ENCODE peak calls at places on chromosomes 2 and 18, in four cellular contexts. Q is A549, W is GM12878, D is K562. U is an unnamed sample.

GRCh38 chr18:49725809-49726514 is 87.4 kb downstream of the ACAA2 start:
- DNase-seq in Q (peak), W (no peak), D (peak), U (peak)

GRCh38 chr2:9234680-9235387 is 28.2 kb downstream of the ASAP2 start:
- DNase-seq in Q (peak), W (no peak), D (peak), U (peak)

GRCh38 chr18:12307251-12307736 is 747 bp upstream of the TUBB6 start:
- DNase-seq in W (no peak), Q (no peak), D (no peak), U (peak)

GRCh38 chr2:175463639-175464310 is 282.3 kb upstream of the ATP5MC3 start:
- DNase-seq in W (no peak), Q (no peak), D (no peak), U (no peak)

GRCh38 chr18:73724908-73725307 is 422.7 kb downstream of the FBXO15 start:
- DNase-seq in Q (no peak), W (no peak), D (no peak), U (peak)

GRCh38 chr2:216603884-216604245 is 29.4 kb upstream of the IGFBP2 start:
- DNase-seq in Q (no peak), D (no peak), W (no peak), U (no peak)

GRCh38 chr2:15591692-15592463 is at the start of gene DDX1:
- DNase-seq in W (peak), Q (peak), D (peak), U (peak)

GRCh38 chr2:122863516-122863915 is 1108.1 kb downstream of the TSN start:
- DNase-seq in D (no peak), Q (no peak), W (peak), U (no peak)

GRCh38 chr2:173822889-173823485 is 142.2 kb downstream of the SP3 start:
- DNase-seq in Q (no peak), D (no peak), W (no peak), U (no peak)

GRCh38 chr2:37892436-37893114 is 32.5 kb upstream of the RMDN2 start:
- DNase-seq in Q (no peak), D (no peak), W (peak), U (no peak)

GRCh38 chr2:25339121-25339738 is 2.5 kb downstream of the DNMT3A start:
- DNase-seq in D (no peak), Q (no peak), W (no peak), U (no peak)

GRCh38 chr18:58727776-58728500 is 56.7 kb downstream of the MALT1 start:
- DNase-seq in W (no peak), D (no peak), Q (no peak), U (peak)

GRCh38 chr2:86044045-86044444 is 61.6 kb downstream of the POLR1A start:
- DNase-seq in Q (no peak), D (no peak), W (no peak), U (no peak)

GRCh38 chr18:49862656-49863385 is 49.5 kb upstream of the ACAA2 start:
- DNase-seq in Q (no peak), D (no peak), W (no peak), U (no peak)

GRCh38 chr2:164967781-164968228 is 12.5 kb upstream of the SLC38A11 start:
- DNase-seq in Q (peak), W (no peak), D (no peak), U (peak)

GRCh38 chr2:48723125-48723524 is 32.4 kb downstream of the LHCGR start:
- DNase-seq in W (no peak), D (no peak), Q (no peak), U (peak)

GRCh38 chr2:132599556-132599955 is 70.4 kb downstream of the LYPD1 start:
- DNase-seq in D (no peak), Q (no peak), W (no peak), U (no peak)

GRCh38 chr2:194883711-194884110 is 773.3 kb upstream of the SLC39A10 start:
- DNase-seq in D (no peak), Q (no peak), W (no peak), U (no peak)
- TF ChIP-seq CTCF in D (no peak), Q (no peak), W (no peak), U (no peak)

GRCh38 chr2:45020439-45020838 is 11.2 kb upstream of the SIX2 start:
- DNase-seq in W (no peak), D (no peak), Q (no peak), U (no peak)

GRCh38 chr2:45028276-45028675 is 19.0 kb upstream of the SIX2 start:
- DNase-seq in Q (peak), D (no peak), W (no peak), U (no peak)

GRCh38 chr2:45027051-45027450 is 17.8 kb upstream of the SIX2 start:
- DNase-seq in W (no peak), D (no peak), Q (no peak), U (no peak)

GRCh38 chr2:45029215-45029614 is 20.0 kb upstream of the SIX2 start:
- DNase-seq in D (no peak), Q (no peak), W (no peak), U (no peak)

DNA sequence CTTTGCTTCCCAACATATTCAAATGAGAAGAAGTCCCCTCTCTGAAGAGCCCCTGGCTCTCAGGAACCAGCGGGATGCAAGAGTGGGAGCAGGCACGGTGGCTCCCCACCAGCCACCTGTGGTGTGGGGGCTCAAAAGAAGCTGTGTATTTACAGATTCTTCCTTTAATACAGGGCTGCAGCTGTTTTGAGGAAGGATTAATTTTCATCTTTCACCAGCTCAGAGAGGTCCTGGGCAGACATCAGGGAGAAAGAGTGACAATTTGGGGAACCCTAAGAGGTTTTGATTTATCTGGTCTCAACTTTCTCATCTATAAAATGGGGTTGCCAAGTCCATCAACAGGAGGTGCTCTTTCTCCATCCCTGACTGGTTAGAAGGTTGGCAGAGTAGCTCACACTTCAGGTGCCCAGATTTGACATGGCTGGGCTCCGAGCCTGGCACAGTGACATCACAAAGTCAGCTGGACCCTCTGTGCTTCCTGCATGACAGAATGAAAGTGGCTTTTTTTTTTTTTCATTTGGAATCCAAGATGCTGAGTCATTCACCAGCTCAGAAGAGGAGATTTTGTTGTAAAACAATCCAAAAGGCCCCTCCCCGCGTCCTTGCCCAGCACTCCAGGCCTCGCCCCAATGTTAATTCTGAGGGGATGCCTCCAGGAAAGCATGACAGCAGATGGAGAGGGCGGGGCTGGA is 15.5 kb upstream of the SIX2 start:
- DNase-seq in D (no peak), Q (peak), W (no peak), U (peak)
- TF ChIP-seq ELK1 in D (no peak), Q (no peak), W (no peak), U (no peak)

DNA sequence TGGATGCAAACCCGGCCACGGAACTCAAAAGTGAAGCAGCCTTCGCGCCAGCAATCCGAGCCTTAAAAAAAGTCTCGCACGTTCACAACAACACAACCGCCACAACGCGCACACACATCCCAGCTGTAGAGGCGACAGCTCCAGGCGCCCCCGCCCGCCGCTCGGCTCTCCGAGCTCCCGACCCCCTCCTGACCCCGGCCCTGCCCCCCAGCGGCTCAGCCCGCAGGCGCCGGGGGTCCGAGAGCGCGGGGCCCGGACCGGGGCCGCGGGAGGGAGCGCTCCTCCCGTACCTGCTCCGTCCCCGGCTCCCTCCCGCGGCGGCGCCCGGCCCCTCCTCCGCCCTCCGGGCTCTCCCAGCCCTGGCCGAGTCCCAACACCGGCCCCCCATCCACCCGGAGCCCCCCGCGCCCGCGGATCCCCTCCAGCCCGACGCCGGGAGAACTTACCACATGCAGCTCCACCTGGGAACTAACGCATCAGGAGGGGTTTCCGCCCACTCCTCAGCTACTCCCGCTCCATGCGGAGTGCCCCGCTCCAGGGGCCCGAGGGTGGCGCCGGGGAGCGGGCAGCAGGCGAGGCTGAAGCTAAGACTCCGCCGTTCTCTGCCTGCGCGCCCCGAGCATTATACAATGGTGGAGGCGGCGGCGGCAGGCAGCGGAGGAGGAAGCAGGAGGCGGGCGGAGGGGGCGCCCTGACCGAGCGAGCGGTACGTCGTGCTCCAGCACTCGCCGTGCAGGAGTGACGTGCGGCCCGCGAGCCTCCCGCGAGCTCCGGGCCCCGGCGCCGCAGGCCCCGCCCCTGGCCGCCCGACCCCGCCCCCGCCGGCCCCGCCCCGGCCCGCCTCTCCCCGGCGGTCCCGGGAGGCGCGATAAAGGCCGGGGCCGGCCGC is at the start of gene SERTAD2:
- DNase-seq in Q (peak), W (no peak), D (peak), U (peak)
- TF ChIP-seq CTCF in Q (peak), W (no peak), D (peak), U (peak)

DNA sequence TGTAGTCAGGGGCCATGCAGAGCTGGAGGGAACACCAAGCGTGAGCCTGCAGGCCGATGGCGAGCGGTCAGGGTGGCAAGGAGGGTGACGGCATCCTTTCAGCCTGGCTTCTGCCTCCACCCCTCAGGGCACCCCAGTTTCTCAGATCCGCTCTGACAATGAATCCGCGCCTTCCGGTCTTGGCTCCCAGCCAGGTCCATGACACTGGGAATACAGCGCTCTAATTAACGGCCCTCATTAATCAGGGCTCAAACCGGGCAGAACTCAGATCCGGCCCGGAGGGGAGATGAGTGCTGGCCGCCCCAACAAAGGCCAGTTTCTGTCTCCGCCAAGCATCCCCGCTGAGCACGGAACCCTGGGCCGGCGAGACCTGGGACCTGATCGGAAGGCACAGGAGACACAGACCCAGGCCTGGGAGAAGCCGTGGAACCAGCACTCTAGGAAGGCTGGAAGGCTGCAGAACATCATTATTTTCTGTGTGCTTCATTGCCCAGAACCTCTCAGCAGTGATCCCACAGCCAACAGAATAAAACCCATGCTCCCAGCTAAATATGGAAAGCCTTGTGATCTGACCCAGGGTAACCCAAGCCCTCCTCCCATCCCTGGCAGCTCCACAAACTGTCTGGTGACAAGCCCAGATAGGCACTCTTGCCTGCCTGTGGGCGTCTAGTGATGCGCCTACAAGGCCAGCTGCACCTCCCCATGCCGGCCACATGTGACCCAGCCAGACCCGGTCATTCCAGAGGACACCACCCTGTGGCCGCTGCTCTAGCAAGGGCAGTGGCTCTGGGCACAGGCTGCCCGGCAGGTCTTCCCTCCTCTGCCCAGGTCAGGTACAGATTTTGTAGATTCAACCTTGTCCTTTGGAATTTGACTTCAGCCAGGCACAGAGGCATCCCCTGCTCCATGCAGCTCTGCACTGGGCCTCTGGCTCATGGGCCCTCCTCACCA is 438.7 kb upstream of the MYT1L start:
- DNase-seq in Q (peak), D (no peak), W (no peak), U (no peak)
- TF ChIP-seq ELK1 in Q (no peak), D (no peak), W (no peak), U (no peak)

DNA sequence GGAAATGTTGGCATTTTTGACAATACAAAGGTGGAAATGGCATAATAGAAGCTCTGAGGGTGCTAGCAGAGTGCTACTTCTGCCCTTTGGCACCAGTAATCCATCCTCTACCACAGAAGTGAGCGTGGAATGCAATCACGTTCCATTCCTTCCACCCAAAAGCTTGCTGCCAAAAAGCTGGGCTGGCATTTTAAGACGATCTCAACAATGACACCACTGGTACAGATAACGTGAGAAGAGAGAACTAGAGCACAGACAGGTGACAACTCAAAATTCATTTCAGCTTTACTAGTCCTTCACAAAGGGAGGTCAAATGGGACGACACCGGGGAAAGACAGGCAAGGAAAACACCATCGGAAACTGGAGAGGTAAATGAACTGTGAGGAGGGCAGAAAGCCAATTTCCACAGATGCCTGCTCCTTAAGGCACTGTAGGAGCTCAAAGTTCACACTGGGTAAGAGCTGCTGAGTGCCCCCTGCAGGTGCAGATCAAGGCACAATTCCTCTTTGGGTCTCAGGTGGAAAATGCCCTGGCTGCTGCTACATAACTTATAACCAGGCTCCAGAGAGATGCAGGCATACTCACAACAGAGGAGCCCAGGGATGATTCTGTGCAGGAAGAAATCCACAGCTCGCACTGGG is 50.7 kb upstream of the RNU4ATAC start:
- DNase-seq in D (no peak), Q (peak), W (no peak), U (no peak)
- TF ChIP-seq CTCF in D (peak), Q (peak), W (no peak), U (no peak)

DNA sequence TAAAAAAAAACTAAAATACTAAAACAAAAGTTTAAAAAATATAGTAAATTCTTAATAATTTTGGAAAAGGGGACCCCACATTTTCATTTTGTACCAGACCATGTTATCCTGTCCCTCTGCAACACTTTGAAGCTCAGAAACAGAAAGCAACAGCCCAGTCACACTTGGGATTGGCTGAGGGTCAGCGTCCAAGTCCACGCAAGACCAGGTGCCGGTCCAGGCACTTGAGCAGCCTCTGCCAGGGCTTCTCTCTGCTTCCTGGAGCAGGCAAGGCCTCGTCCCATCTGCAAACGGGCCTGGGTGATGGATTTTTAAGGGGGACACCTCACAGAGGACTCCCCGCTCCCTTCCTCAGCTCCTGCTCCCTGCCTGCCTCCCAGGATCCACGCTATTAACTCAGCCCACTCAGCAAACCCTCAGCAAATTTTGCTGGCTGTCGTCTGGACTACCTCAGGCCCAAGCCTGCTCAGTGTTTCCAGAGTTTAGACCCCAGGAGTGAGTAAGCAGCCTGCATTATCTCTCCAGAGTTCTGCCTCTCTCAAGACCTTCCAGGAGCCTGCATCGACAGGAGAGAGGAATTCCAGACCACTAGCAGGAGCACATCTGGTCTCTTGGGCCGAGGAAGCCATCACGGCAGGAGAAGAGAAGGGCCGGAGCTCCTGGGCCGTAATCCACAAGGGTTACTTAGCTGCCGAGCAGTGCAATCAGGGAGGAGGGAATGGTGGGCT is 88.7 kb upstream of the STPG4 start:
- DNase-seq in W (no peak), D (no peak), Q (no peak), U (no peak)
- TF ChIP-seq ELK1 in W (no peak), D (no peak), Q (no peak), U (no peak)

DNA sequence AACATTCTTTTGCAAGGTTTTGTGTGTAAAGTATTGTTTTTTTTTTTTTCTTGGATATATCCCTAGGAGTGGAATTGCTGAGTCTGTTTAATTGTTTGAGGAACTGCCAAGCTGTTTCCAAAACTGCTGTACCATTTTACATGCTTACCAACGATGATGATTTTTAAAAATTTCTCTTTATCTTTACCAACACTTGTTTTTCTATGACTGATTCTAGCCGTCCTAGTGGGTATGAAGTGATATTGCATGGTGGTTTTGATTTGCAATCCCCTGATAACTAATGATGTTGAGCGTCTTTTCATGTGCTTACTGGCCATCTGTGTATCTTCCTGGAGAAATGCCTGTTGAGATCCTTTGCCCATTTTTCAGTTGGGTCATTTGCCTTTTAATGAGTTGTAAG is 8.8 kb upstream of the AOX1 start:
- DNase-seq in D (no peak), Q (no peak), W (no peak), U (no peak)
- TF ChIP-seq CTCF in D (no peak), Q (no peak), W (no peak), U (no peak)

GRCh38 chr2:8003462-8004075 is 678.3 kb upstream of the ID2 start:
- DNase-seq in W (no peak), D (peak), Q (no peak), U (peak)

GRCh38 chr2:8002765-8003393 is 679.0 kb upstream of the ID2 start:
- DNase-seq in D (no peak), W (peak), Q (no peak), U (no peak)

GRCh38 chr2:8006626-8007025 is 675.2 kb upstream of the ID2 start:
- DNase-seq in D (no peak), W (no peak), Q (no peak), U (no peak)

GRCh38 chr2:8006181-8006580 is 675.7 kb upstream of the ID2 start:
- DNase-seq in Q (no peak), W (no peak), D (no peak), U (no peak)

DNA sequence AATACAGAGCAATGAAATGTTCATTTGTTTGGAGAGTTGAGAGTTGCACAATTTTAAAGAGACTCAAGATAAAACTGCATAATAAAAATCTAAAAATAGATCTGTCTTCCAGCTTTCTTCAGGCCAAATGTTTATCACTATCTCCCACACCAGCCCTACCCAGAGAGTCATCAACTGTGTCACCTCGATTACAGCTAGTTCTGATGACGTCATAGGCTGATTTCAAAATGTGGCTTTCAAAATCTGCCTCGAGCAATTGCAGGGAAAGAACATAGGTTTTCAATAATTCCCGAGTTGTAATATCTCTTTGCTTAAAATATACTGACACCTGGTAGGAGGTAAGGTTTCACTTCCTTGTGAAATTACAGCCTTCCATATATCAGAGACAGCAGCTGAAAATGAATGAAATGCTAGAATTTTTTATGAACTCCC is 677.6 kb upstream of the ID2 start:
- DNase-seq in W (no peak), D (peak), Q (peak), U (peak)
- TF ChIP-seq ELK1 in W (no peak), D (no peak), Q (no peak), U (no peak)